ENCODE peak calls at places on chromosomes 3 and 15, in five cellular contexts. M is T-helper 1 cell, L is NCI-H1092, T is heart left ventricle, V is T-helper 17 cell. G is an unnamed sample.
A peak's percentile ranks its signal among the peaks of the same experiment; 100 is the strongest.

GRCh38 chr3:4043867-4044575 is 244.8 kb downstream of the LRRN1 start:
- DNase-seq in M (no peak), L (no peak), T (no peak), V (no peak), G (no peak)

GRCh38 chr15:96343529-96344072 is 13.1 kb downstream of the NR2F2 start:
- DNase-seq in M (no peak), L (no peak), T (no peak), V (no peak), G (no peak)

GRCh38 chr15:89442671-89443307 is 53.6 kb downstream of the RHCG start:
- DNase-seq in M (no peak), L (peak; percentile 45), T (no peak), V (peak; percentile 11), G (no peak)

GRCh38 chr3:41317718-41318117 is 118.4 kb downstream of the CTNNB1 start:
- DNase-seq in M (no peak), L (no peak), T (no peak), V (no peak), G (no peak)

GRCh38 chr3:66904336-66904735 is 93.8 kb upstream of the KBTBD8 start:
- DNase-seq in M (no peak), L (no peak), T (no peak), V (no peak), G (no peak)

GRCh38 chr3:13209334-13209733 is 136.1 kb upstream of the IQSEC1 start:
- DNase-seq in M (no peak), L (no peak), T (no peak), V (no peak), G (no peak)

GRCh38 chr3:183823963-183824362 is 1.4 kb downstream of the MAP6D1 start:
- DNase-seq in M (no peak), L (no peak), T (no peak), V (no peak), G (no peak)

GRCh38 chr3:50256978-50257890 is 11.7 kb upstream of the SEMA3B start:
- DNase-seq in M (no peak), L (no peak), T (peak; percentile 51), V (no peak), G (no peak)

GRCh38 chr15:34336947-34337556 is 529 bp downstream of the SLC12A6 start:
- DNase-seq in M (no peak), L (no peak), T (no peak), V (peak; percentile 13), G (no peak)

GRCh38 chr3:172595648-172596393 is 72.6 kb upstream of the TNFSF10 start:
- DNase-seq in M (peak; percentile 19), L (no peak), T (no peak), V (no peak), G (no peak)

GRCh38 chr3:150429767-150430166 is 21.7 kb downstream of the TSC22D2 start:
- DNase-seq in M (no peak), L (no peak), T (no peak), V (no peak), G (no peak)

GRCh38 chr3:157290761-157291160 is 130.8 kb upstream of the CCNL1 start:
- DNase-seq in M (no peak), L (no peak), T (no peak), V (no peak), G (no peak)

GRCh38 chr15:35888815-35889214 is 342.9 kb upstream of the DPH6 start:
- DNase-seq in M (no peak), L (no peak), T (no peak), V (no peak), G (no peak)

GRCh38 chr3:61894988-61895935 is 333.9 kb downstream of the PTPRG start:
- DNase-seq in M (no peak), L (no peak), T (peak; percentile 75), V (no peak), G (no peak)

G was measured in upper lobe of left lung.